ENCODE peak calls at places on chromosomes 6 and 20, in nine cellular contexts. M, W, X, H, D, Q, E, P and I are unnamed samples.

GRCh38 chr6:3231213-3232016 is 4.0 kb upstream of the TUBB2B start:
- DNase-seq in Q (peak; percentile 74), D (peak; percentile 89), E (peak; percentile 86), W (peak; percentile 66), P (peak; percentile 77), X (no peak), M (peak; percentile 70), H (peak; percentile 36), I (peak; percentile 95)

GRCh38 chr6:119079288-119079809 is 885 bp upstream of the FAM184A start:
- DNase-seq in X (no peak), E (no peak), M (no peak), D (peak; percentile 78), Q (no peak), H (peak; percentile 18), P (no peak), W (no peak), I (no peak)

GRCh38 chr20:36461600-36462439 is 79.5 kb upstream of the MYL9 start:
- DNase-seq in X (peak; percentile 31), M (peak; percentile 72), H (peak; percentile 55), E (no peak), D (peak; percentile 78), P (peak; percentile 81), W (peak; percentile 58), Q (no peak), I (peak; percentile 19)

GRCh38 chr6:156791261-156791850 is 14.2 kb downstream of the ARID1B start:
- DNase-seq in E (no peak), M (peak; percentile 46), Q (peak; percentile 19), P (no peak), X (peak; percentile 48), D (peak; percentile 46), W (peak; percentile 30), H (peak; percentile 55), I (peak; percentile 85)

GRCh38 chr6:87124074-87124473 is 29.2 kb upstream of the CGA start:
- DNase-seq in M (no peak), X (no peak), D (no peak), H (no peak), P (no peak), W (no peak), Q (no peak), E (no peak), I (no peak)

GRCh38 chr6:17103715-17104114 is 1.9 kb downstream of the STMND1 start:
- DNase-seq in W (no peak), M (no peak), H (no peak), D (peak; percentile 15), X (no peak), P (no peak), E (no peak), Q (no peak), I (no peak)

GRCh38 chr20:34970193-34971037 is 14.7 kb downstream of the MYH7B start:
- DNase-seq in Q (no peak), P (no peak), W (no peak), M (no peak), H (no peak), X (no peak), E (no peak), D (no peak), I (no peak)

GRCh38 chr6:3808759-3809514 is 40.2 kb upstream of the FAM50B start:
- DNase-seq in E (no peak), H (peak; percentile 89), Q (no peak), M (no peak), W (peak; percentile 64), P (peak; percentile 70), D (peak; percentile 96), X (no peak), I (no peak)

GRCh38 chr20:59273699-59274380 is 26.6 kb upstream of the EDN3 start:
- DNase-seq in E (no peak), D (no peak), Q (no peak), H (no peak), M (no peak), X (no peak), P (no peak), W (no peak), I (no peak)

GRCh38 chr6:106448000-106448426 is 87.5 kb downstream of the CRYBG1 start:
- DNase-seq in X (peak; percentile 15), M (no peak), Q (no peak), E (no peak), D (no peak), W (no peak), P (peak; percentile 24), H (no peak), I (no peak)

GRCh38 chr6:45886776-45887175 is 128.9 kb downstream of the CLIC5 start:
- DNase-seq in D (no peak), E (no peak), H (no peak), Q (no peak), W (no peak), M (no peak), P (no peak), X (no peak), I (no peak)

GRCh38 chr20:34180460-34181108 is 60.6 kb upstream of the ASIP start:
- DNase-seq in M (no peak), E (no peak), H (no peak), X (no peak), Q (no peak), P (no peak), D (peak; percentile 6), W (no peak), I (no peak)

GRCh38 chr6:40545954-40546353 is 41.2 kb downstream of the LRFN2 start:
- DNase-seq in X (no peak), Q (no peak), D (no peak), H (no peak), W (peak; percentile 75), P (no peak), M (no peak), E (no peak), I (no peak)

GRCh38 chr6:144219056-144219685 is 66.0 kb upstream of the UTRN start:
- DNase-seq in M (no peak), E (no peak), D (peak; percentile 68), Q (peak; percentile 67), W (peak; percentile 36), P (no peak), H (peak; percentile 40), X (peak; percentile 43), I (peak; percentile 61)

GRCh38 chr20:23744726-23745646 is 5.7 kb downstream of the CST1 start:
- DNase-seq in E (no peak), H (no peak), X (no peak), Q (no peak), W (no peak), D (peak; percentile 50), M (no peak), P (no peak), I (no peak)

GRCh38 chr20:18722381-18722780 is 91.2 kb upstream of the SCP2D1 start:
- DNase-seq in M (no peak), E (no peak), X (no peak), D (peak; percentile 35), Q (no peak), H (no peak), W (no peak), P (no peak), I (no peak)

GRCh38 chr6:166474721-166475565 is 92.2 kb upstream of the MPC1 start:
- DNase-seq in D (peak; percentile 66), P (no peak), X (no peak), E (no peak), W (no peak), Q (no peak), H (no peak), M (no peak), I (no peak)

GRCh38 chr6:18990313-18990978 is 603.3 kb downstream of the RNF144B start:
- DNase-seq in M (peak; percentile 80), W (peak; percentile 74), Q (no peak), E (peak; percentile 87), H (peak; percentile 64), P (peak; percentile 83), X (no peak), D (no peak), I (peak; percentile 95)

GRCh38 chr6:99364026-99364425 is 14.6 kb upstream of the FAXC start:
- DNase-seq in P (no peak), X (no peak), E (no peak), Q (no peak), D (no peak), M (no peak), W (no peak), H (no peak), I (no peak)

GRCh38 chr6:161618816-161619454 is 345.1 kb upstream of the AGPAT4 start:
- DNase-seq in P (peak; percentile 34), H (peak; percentile 48), X (no peak), D (peak; percentile 86), W (peak; percentile 39), Q (peak; percentile 5), E (no peak), M (peak; percentile 62), I (peak; percentile 11)

GRCh38 chr6:165178056-165178455 is 131.3 kb downstream of the C6orf118 start:
- DNase-seq in X (no peak), E (no peak), M (no peak), P (no peak), Q (no peak), D (no peak), H (peak; percentile 70), W (no peak), I (no peak)

GRCh38 chr20:46204594-46205205 is 86.6 kb downstream of the CD40 start:
- DNase-seq in H (no peak), P (no peak), M (no peak), X (peak; percentile 40), W (no peak), D (no peak), Q (no peak), E (no peak), I (no peak)

GRCh38 chr6:119978274-119978889 is 628.8 kb upstream of the MAN1A1 start:
- DNase-seq in E (no peak), P (no peak), X (no peak), Q (no peak), M (peak; percentile 27), W (peak; percentile 7), H (peak; percentile 8), D (peak; percentile 58), I (no peak)

GRCh38 chr6:2773450-2773849 is 8.3 kb downstream of the WRNIP1 start:
- DNase-seq in M (no peak), E (no peak), Q (no peak), P (no peak), H (no peak), D (peak; percentile 67), W (no peak), X (no peak), I (no peak)

GRCh38 chr6:156658186-156658585 is 119.0 kb upstream of the ARID1B start:
- DNase-seq in P (peak; percentile 27), X (no peak), Q (no peak), D (peak; percentile 72), E (no peak), H (no peak), W (no peak), M (no peak), I (no peak)

GRCh38 chr20:44917399-44917798 is 7.5 kb downstream of the PABPC1L start:
- DNase-seq in W (no peak), D (no peak), Q (no peak), H (no peak), P (no peak), M (no peak), X (no peak), E (no peak), I (no peak)

GRCh38 chr6:142942238-142942637 is 2.7 kb downstream of the HIVEP2 start:
- DNase-seq in H (no peak), Q (no peak), E (no peak), X (no peak), D (no peak), P (no peak), W (no peak), M (no peak), I (no peak)

GRCh38 chr20:47963022-47963421 is 177.7 kb upstream of the SULF2 start:
- DNase-seq in D (no peak), Q (no peak), E (no peak), P (no peak), W (no peak), X (no peak), H (no peak), M (no peak), I (no peak)

GRCh38 chr6:84764332-84765049 is at the start of gene TBX18:
- DNase-seq in Q (no peak), W (peak; percentile 87), E (peak; percentile 88), M (peak; percentile 61), X (no peak), P (peak; percentile 95), H (peak; percentile 92), D (peak; percentile 100), I (no peak)

GRCh38 chr6:79082304-79082703 is 4.2 kb upstream of the PHIP start:
- DNase-seq in W (no peak), X (no peak), D (no peak), Q (no peak), M (no peak), H (no peak), E (no peak), P (no peak), I (no peak)

GRCh38 chr6:75282706-75283105 is 1.9 kb downstream of the TMEM30A start:
- DNase-seq in D (no peak), Q (no peak), X (no peak), H (no peak), M (no peak), P (no peak), W (no peak), E (no peak), I (no peak)